ENCODE peak calls at places on chromosomes 5 and 9, in nine cellular contexts. C is caudate nucleus; H is AG08395; G is globus pallidus; L is choroid plexus epithelial cell; A is stimulated activated CD8-positive, alpha-beta memory T cell treated with anti-CD3 and anti-CD28 coated beads, Interleukin-2, amount 100 ng/mL, for 1 hour; E is substantia nigra; R is HepG2; B is stimulated activated naive CD4-positive, alpha-beta T cell. U is an unnamed sample.

GRCh38 chr9:136552117-136552685 is 6.4 kb upstream of the NOTCH1 start:
- DNase-seq in E (no peak), C (no peak), A (no peak), R (no peak), G (no peak), B (no peak), L (peak), H (peak), U (no peak)

GRCh38 chr9:20930836-20931235 is 100.6 kb downstream of the HACD4 start:
- DNase-seq in C (no peak), R (no peak), L (no peak), B (no peak), H (no peak), A (no peak), E (no peak), G (no peak), U (no peak)

GRCh38 chr5:173802670-173803165 is 85.4 kb upstream of the CPEB4 start:
- DNase-seq in L (peak), B (no peak), G (no peak), E (no peak), A (no peak), R (peak), H (peak), C (no peak), U (no peak)

GRCh38 chr5:67160985-67161384 is 35.6 kb downstream of the CD180 start:
- DNase-seq in L (peak), A (peak), H (peak), R (no peak), B (peak), G (no peak), E (no peak), C (no peak), U (no peak)

GRCh38 chr9:31519826-31520225 is 864.6 kb upstream of the ACO1 start:
- DNase-seq in B (no peak), C (no peak), G (no peak), H (no peak), A (no peak), L (peak), R (no peak), E (no peak), U (no peak)

GRCh38 chr9:18542837-18543405 is 69.0 kb downstream of the ADAMTSL1 start:
- DNase-seq in L (no peak), G (no peak), E (no peak), A (no peak), B (no peak), C (no peak), H (peak), R (no peak), U (no peak)

GRCh38 chr5:11797132-11797531 is 107.1 kb downstream of the CTNND2 start:
- DNase-seq in L (no peak), B (no peak), C (no peak), A (no peak), G (peak), R (no peak), H (no peak), E (peak), U (peak)

GRCh38 chr5:22541037-22541436 is 312.1 kb downstream of the CDH12 start:
- DNase-seq in R (no peak), C (peak), A (no peak), B (no peak), G (no peak), E (no peak), H (no peak), L (no peak), U (peak)

GRCh38 chr9:137235424-137236237 is 4.9 kb downstream of the SLC34A3 start:
- DNase-seq in B (no peak), R (peak), C (no peak), H (no peak), G (no peak), E (no peak), A (no peak), L (no peak), U (no peak)

GRCh38 chr5:139982157-139982974 is 60.7 kb downstream of the NRG2 start:
- DNase-seq in G (no peak), H (no peak), L (peak), A (no peak), E (no peak), C (peak), R (no peak), B (no peak), U (no peak)

GRCh38 chr9:127898433-127899199 is 787 bp downstream of the ST6GALNAC6 start:
- DNase-seq in B (no peak), R (peak), L (peak), G (no peak), C (peak), E (peak), A (no peak), H (peak), U (no peak)

GRCh38 chr9:136542246-136543041 is 3.4 kb downstream of the NOTCH1 start:
- DNase-seq in R (no peak), C (no peak), H (no peak), B (no peak), A (no peak), E (peak), L (no peak), G (peak), U (no peak)

GRCh38 chr5:73540192-73540591 is 25.2 kb downstream of the ANKRA2 start:
- DNase-seq in H (peak), E (no peak), C (no peak), L (peak), A (no peak), R (peak), G (no peak), B (no peak), U (no peak)

GRCh38 chr9:3482578-3482977 is 43.2 kb downstream of the RFX3 start:
- DNase-seq in L (no peak), E (no peak), A (no peak), H (no peak), G (no peak), B (no peak), C (no peak), R (no peak), U (no peak)

GRCh38 chr5:173645437-173645807 is 29.0 kb upstream of the BOD1 start:
- DNase-seq in L (peak), G (no peak), B (no peak), A (no peak), H (peak), C (no peak), E (no peak), R (peak), U (no peak)

GRCh38 chr5:150734579-150735384 is 24.0 kb downstream of the DCTN4 start:
- DNase-seq in A (no peak), C (no peak), B (no peak), G (peak), H (no peak), E (peak), L (no peak), R (no peak), U (no peak)

GRCh38 chr9:21383627-21384026 is 1.6 kb downstream of the IFNA2 start:
- DNase-seq in G (no peak), E (no peak), C (no peak), H (no peak), L (no peak), A (no peak), B (no peak), R (no peak), U (no peak)

GRCh38 chr9:90921969-90922368 is 120.3 kb downstream of the SYK start:
- DNase-seq in B (no peak), E (no peak), R (no peak), L (no peak), C (no peak), H (no peak), A (no peak), G (no peak), U (no peak)

GRCh38 chr5:78597068-78597857 is 51.3 kb downstream of the LHFPL2 start:
- DNase-seq in A (no peak), B (no peak), E (no peak), C (no peak), G (no peak), R (peak), L (peak), H (no peak), U (no peak)

GRCh38 chr5:55645304-55645703 is 66.8 kb downstream of the SLC38A9 start:
- DNase-seq in A (no peak), B (no peak), L (peak), E (no peak), C (no peak), R (no peak), H (peak), G (no peak), U (no peak)

GRCh38 chr5:134142088-134142487 is 27.6 kb downstream of the TCF7 start:
- DNase-seq in H (no peak), L (no peak), G (no peak), E (no peak), C (no peak), B (no peak), A (no peak), R (no peak), U (no peak)

GRCh38 chr5:75626959-75627358 is 15.7 kb downstream of the ANKDD1B start:
- DNase-seq in R (no peak), G (no peak), B (no peak), L (no peak), C (no peak), A (no peak), H (no peak), E (no peak), U (no peak)

GRCh38 chr9:120387257-120387999 is 192.5 kb downstream of the CDK5RAP2 start:
- DNase-seq in E (no peak), R (peak), A (no peak), L (no peak), B (no peak), G (no peak), C (no peak), H (no peak), U (peak)

GRCh38 chr9:72203205-72203803 is 54.1 kb downstream of the GDA start:
- DNase-seq in B (no peak), E (no peak), A (no peak), R (peak), G (peak), C (no peak), H (peak), L (peak), U (no peak)

GRCh38 chr5:107372723-107373487 is 297.8 kb downstream of the EFNA5 start:
- DNase-seq in A (no peak), R (no peak), C (no peak), H (no peak), G (no peak), B (no peak), L (peak), E (no peak), U (no peak)

GRCh38 chr9:137167752-137168574 is 1.9 kb downstream of the LRRC26 start:
- DNase-seq in C (no peak), R (no peak), E (no peak), A (no peak), H (no peak), B (no peak), L (no peak), G (no peak), U (no peak)